ENCODE peak calls at places on chromosome 15, in five cellular contexts. V is K562, I is HCT116, K is HepG2, Y is GM12878. J is an unnamed sample.

GRCh38 chr15:80693682-80694623 is 1.2 kb upstream of the ABHD17C start:
- DNase-seq in V (no peak), I (no peak), K (no peak), Y (no peak), J (no peak)

GRCh38 chr15:34952481-34952880 is 17.1 kb downstream of the AQR start:
- DNase-seq in V (no peak), I (no peak), K (no peak), Y (no peak), J (no peak)

GRCh38 chr15:89814112-89814742 is 425 bp downstream of the ANPEP start:
- DNase-seq in V (no peak), I (no peak), K (no peak), Y (no peak), J (no peak)

GRCh38 chr15:52784799-52785671 is 5.1 kb downstream of the ONECUT1 start:
- DNase-seq in V (no peak), I (no peak), K (peak), Y (no peak), J (peak)

GRCh38 chr15:41561777-41562145 is 2.7 kb downstream of the TYRO3 start:
- DNase-seq in V (no peak), I (no peak), K (no peak), Y (no peak), J (no peak)

GRCh38 chr15:55884223-55884622 is 109.2 kb downstream of the NEDD4 start:
- DNase-seq in V (no peak), I (no peak), K (no peak), Y (no peak), J (no peak)

GRCh38 chr15:67067161-67067853 is 1.9 kb downstream of the SMAD3 start:
- DNase-seq in V (no peak), I (no peak), K (no peak), Y (no peak), J (no peak)

GRCh38 chr15:39998511-39998910 is 40.5 kb downstream of the SRP14 start:
- DNase-seq in V (no peak), I (no peak), K (no peak), Y (no peak), J (no peak)

GRCh38 chr15:37793851-37794250 is 140.6 kb upstream of the TMCO5A start:
- DNase-seq in V (no peak), I (no peak), K (no peak), Y (no peak), J (no peak)

GRCh38 chr15:41494922-41495735 is 1.5 kb downstream of the ITPKA start:
- DNase-seq in V (no peak), I (no peak), K (no peak), Y (no peak), J (peak)

GRCh38 chr15:69300129-69300588 is 1.4 kb downstream of the PAQR5 start:
- DNase-seq in V (no peak), I (no peak), K (no peak), Y (no peak), J (no peak)

GRCh38 chr15:43487271-43487895 is 5.6 kb downstream of the TP53BP1 start:
- DNase-seq in V (no peak), I (no peak), K (no peak), Y (no peak), J (no peak)

GRCh38 chr15:44719293-44719999 is 8.1 kb downstream of the B2M start:
- DNase-seq in V (no peak), I (no peak), K (peak), Y (peak), J (no peak)

GRCh38 chr15:85404156-85404921 is 23.9 kb downstream of the AKAP13 start:
- DNase-seq in V (no peak), I (no peak), K (no peak), Y (no peak), J (no peak)

GRCh38 chr15:43218908-43219706 is 1.7 kb downstream of the EPB42 start:
- DNase-seq in V (peak), I (no peak), K (no peak), Y (no peak), J (peak)

GRCh38 chr15:56168394-56168793 is 75.3 kb downstream of the RFX7 start:
- DNase-seq in V (no peak), I (no peak), K (no peak), Y (no peak), J (no peak)

GRCh38 chr15:59268980-59269472 is 62.4 kb downstream of the LDHAL6B start:
- DNase-seq in V (no peak), I (no peak), K (no peak), Y (no peak), J (no peak)
- TF ChIP-seq ZNF274 in V (no peak), I (no peak), K (no peak), Y (no peak), J (no peak)

GRCh38 chr15:70806992-70807712 is 43.8 kb upstream of the UACA start:
- DNase-seq in V (no peak), I (no peak), K (no peak), Y (no peak), J (no peak)

GRCh38 chr15:70812827-70813364 is 41.1 kb downstream of the LARP6 start:
- DNase-seq in V (no peak), I (no peak), K (no peak), Y (no peak), J (no peak)

GRCh38 chr15:70815604-70816003 is 38.4 kb downstream of the LARP6 start:
- DNase-seq in V (no peak), I (no peak), K (peak), Y (no peak), J (no peak)

GRCh38 chr15:70810916-70811578 is 42.9 kb downstream of the LARP6 start:
- DNase-seq in V (no peak), I (no peak), K (no peak), Y (no peak), J (no peak)
- TF ChIP-seq CTCF in V (no peak), I (no peak), K (no peak), Y (no peak), J (peak)

DNA sequence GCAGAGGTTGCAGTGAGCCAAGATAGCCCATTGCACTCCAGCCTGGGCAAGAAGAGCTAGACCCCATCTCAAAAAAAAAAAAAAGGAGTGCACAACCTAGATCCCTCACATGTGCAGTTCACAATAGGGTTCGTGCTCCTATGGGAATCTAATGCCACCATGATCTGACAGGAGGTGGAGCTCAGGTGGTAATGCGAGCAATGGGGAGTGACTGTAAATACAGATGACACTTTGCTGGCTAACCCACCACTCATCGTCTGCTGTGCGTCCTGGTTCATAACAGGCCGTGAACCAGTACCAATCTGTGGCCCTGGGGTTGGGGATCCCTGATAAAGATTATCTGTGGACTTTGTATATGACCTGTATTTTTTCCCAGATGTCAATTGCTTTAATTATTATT is 16.7 kb downstream of the USP8 start:
- DNase-seq in V (no peak), I (no peak), K (no peak), Y (no peak), J (no peak)
- TF ChIP-seq ZNF274 in V (no peak), I (no peak), K (no peak), Y (no peak), J (no peak)

GRCh38 chr15:38991126-38991525 is 426.5 kb upstream of the RASGRP1 start:
- DNase-seq in V (no peak), I (peak), K (peak), Y (no peak), J (no peak)
- TF ChIP-seq CTCF in V (peak), I (no peak), K (peak), Y (peak), J (peak)

DNA sequence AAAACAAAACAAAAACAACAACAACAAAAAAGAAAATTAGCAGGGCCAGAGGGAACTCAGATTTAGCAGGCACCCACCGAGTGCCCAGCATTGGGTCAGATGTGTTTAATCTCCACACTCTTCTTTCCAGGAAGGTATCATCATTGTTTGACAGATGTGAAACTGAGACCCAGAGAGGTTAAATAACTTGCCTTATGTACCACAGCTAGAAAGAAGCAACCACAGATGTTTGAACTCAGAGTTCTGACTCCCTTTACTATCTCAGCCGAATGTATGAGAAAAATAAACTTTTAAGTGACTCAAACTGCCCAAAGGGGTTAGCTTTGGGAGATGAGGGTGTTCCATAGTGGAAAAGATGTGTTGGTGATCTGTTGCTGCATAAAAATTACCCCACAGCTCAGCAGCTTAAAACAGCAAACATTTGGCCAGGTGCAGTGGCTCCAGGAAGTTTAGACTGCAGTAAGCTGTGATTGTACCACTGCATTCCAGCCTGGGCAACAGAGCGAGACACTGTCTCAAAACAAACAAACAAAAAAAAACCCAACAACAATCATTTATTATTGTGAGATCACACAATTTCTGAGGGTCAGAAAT is 4.5 kb upstream of the RPP25 start:
- DNase-seq in V (no peak), I (no peak), K (no peak), Y (no peak), J (no peak)
- TF ChIP-seq ZNF274 in V (no peak), I (no peak), K (no peak), Y (no peak), J (no peak)

DNA sequence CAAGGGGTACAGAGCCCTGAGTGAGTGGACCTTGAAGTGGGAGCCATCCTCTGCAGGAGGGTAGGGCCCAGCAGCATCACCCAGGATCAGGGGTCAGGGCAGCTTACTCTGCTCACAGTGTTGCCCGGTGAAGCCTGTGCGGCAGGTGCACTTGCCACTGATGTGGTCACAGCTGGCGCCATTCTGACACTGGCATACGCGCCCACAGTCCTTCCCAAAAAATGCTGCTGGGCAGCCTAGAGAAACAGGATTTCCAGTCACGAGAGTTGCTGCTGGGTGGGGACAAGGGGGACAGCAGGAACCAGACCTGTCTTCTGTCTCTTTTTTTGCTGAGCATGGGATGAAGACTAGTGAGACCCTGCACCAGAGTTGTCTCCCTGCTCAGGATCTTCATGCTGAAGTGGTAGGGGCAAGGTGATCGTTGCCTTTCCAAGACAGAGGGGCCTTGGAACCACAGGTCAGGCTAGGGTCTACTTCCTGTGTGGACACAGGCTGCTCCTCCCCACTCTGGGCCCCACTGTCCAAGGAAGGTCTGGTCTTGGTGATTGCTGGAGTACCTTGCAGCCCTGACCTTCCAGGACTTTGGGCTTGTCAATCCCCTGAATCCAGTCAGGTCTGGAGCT is 46.9 kb downstream of the RAB11A start:
- DNase-seq in V (no peak), I (no peak), K (no peak), Y (no peak), J (no peak)
- TF ChIP-seq CTCF in V (no peak), I (no peak), K (no peak), Y (no peak), J (no peak)

J was measured in H1.